ENCODE peak calls at places on chromosomes 6 and 20, in five cellular contexts. One of them, this sample, is unnamed.

GRCh38 chr6:69732640-69733039 is 64.2 kb downstream of the LMBRD1 start:
- DNase-seq in esophagus squamous epithelium: no peak
- DNase-seq in left ventricle myocardium superior: no peak
- DNase-seq in foreskin fibroblast: peak
- DNase-seq in iPS DF 19.7: no peak
- DNase-seq in this sample: no peak

GRCh38 chr6:110389689-110390382 is 25.5 kb downstream of the DDO start:
- DNase-seq in esophagus squamous epithelium: no peak
- DNase-seq in foreskin fibroblast: no peak
- DNase-seq in iPS DF 19.7: no peak
- DNase-seq in left ventricle myocardium superior: no peak
- DNase-seq in this sample: no peak

GRCh38 chr20:32930181-32930580 is 71.5 kb downstream of the EFCAB8 start:
- DNase-seq in esophagus squamous epithelium: no peak
- DNase-seq in left ventricle myocardium superior: no peak
- DNase-seq in iPS DF 19.7: no peak
- DNase-seq in foreskin fibroblast: no peak
- DNase-seq in this sample: no peak

GRCh38 chr6:125363010-125363359 is 61.2 kb upstream of the HDDC2 start:
- DNase-seq in foreskin fibroblast: peak
- DNase-seq in iPS DF 19.7: peak
- DNase-seq in esophagus squamous epithelium: no peak
- DNase-seq in left ventricle myocardium superior: no peak
- DNase-seq in this sample: no peak

GRCh38 chr6:27795697-27796494 is 116.3 kb downstream of the OR2B2 start:
- DNase-seq in iPS DF 19.7: no peak
- DNase-seq in left ventricle myocardium superior: no peak
- DNase-seq in foreskin fibroblast: peak
- DNase-seq in esophagus squamous epithelium: no peak
- DNase-seq in this sample: peak

GRCh38 chr20:34095825-34096224 is 16.2 kb downstream of the EIF2S2 start:
- DNase-seq in foreskin fibroblast: no peak
- DNase-seq in iPS DF 19.7: no peak
- DNase-seq in left ventricle myocardium superior: no peak
- DNase-seq in esophagus squamous epithelium: no peak
- DNase-seq in this sample: no peak

GRCh38 chr20:327946-328563 is 2.7 kb downstream of the SOX12 start:
- DNase-seq in iPS DF 19.7: no peak
- DNase-seq in foreskin fibroblast: no peak
- DNase-seq in esophagus squamous epithelium: no peak
- DNase-seq in left ventricle myocardium superior: no peak
- DNase-seq in this sample: no peak

GRCh38 chr20:61510778-61511330 is 258.8 kb downstream of the CDH4 start:
- DNase-seq in iPS DF 19.7: no peak
- DNase-seq in esophagus squamous epithelium: no peak
- DNase-seq in foreskin fibroblast: no peak
- DNase-seq in left ventricle myocardium superior: no peak
- DNase-seq in this sample: no peak

GRCh38 chr6:154161689-154162088 is 122.6 kb downstream of the OPRM1 start:
- DNase-seq in left ventricle myocardium superior: no peak
- DNase-seq in iPS DF 19.7: no peak
- DNase-seq in foreskin fibroblast: no peak
- DNase-seq in esophagus squamous epithelium: no peak
- DNase-seq in this sample: no peak

GRCh38 chr6:143611580-143611979 is 66.2 kb upstream of the PHACTR2 start:
- DNase-seq in iPS DF 19.7: no peak
- DNase-seq in left ventricle myocardium superior: no peak
- DNase-seq in foreskin fibroblast: no peak
- DNase-seq in esophagus squamous epithelium: no peak
- DNase-seq in this sample: no peak

GRCh38 chr6:112268628-112269027 is 14.3 kb upstream of the LAMA4 start:
- DNase-seq in iPS DF 19.7: no peak
- DNase-seq in esophagus squamous epithelium: no peak
- DNase-seq in left ventricle myocardium superior: no peak
- DNase-seq in foreskin fibroblast: no peak
- DNase-seq in this sample: no peak

GRCh38 chr20:58361549-58361948 is 27.5 kb upstream of the VAPB start:
- DNase-seq in foreskin fibroblast: peak
- DNase-seq in iPS DF 19.7: no peak
- DNase-seq in left ventricle myocardium superior: no peak
- DNase-seq in esophagus squamous epithelium: no peak
- DNase-seq in this sample: no peak

GRCh38 chr6:130513770-130514169 is 148.0 kb downstream of the TMEM200A start:
- DNase-seq in iPS DF 19.7: no peak
- DNase-seq in left ventricle myocardium superior: no peak
- DNase-seq in foreskin fibroblast: peak
- DNase-seq in esophagus squamous epithelium: no peak
- DNase-seq in this sample: no peak